ENCODE peak calls at places on chromosomes 16 and 17, in eight cellular contexts. G is activated effector memory CD4-positive, alpha-beta T cell treated with Interleukin-2 at 50 U/mL for 16 hours; M is fibroblast of mammary gland; F is amniotic epithelial cell; H is fibroblast of pulmonary artery; Z is heart left ventricle; O is T-helper 9 cell; T is GM13977. I is an unnamed sample.

GRCh38 chr17:79965806-79966205 is 69.9 kb downstream of the TBC1D16 start:
- DNase-seq in G (no peak), M (no peak), F (no peak), H (no peak), Z (no peak), O (no peak), T (no peak), I (no peak)

GRCh38 chr17:50848039-50848438 is 12.7 kb downstream of the WFIKKN2 start:
- DNase-seq in G (no peak), M (no peak), F (no peak), H (no peak), Z (no peak), O (no peak), T (no peak), I (no peak)

GRCh38 chr16:30786936-30787612 is at the start of gene ZNF629:
- DNase-seq in G (no peak), M (peak), F (peak), H (peak), Z (peak), O (no peak), T (no peak), I (no peak)

GRCh38 chr16:89187337-89188063 is 12.8 kb downstream of the SLC22A31 start:
- DNase-seq in G (no peak), M (peak), F (peak), H (peak), Z (peak), O (no peak), T (no peak), I (peak)

GRCh38 chr16:71572497-71573116 is 4.3 kb downstream of the TAT start:
- DNase-seq in G (no peak), M (no peak), F (no peak), H (no peak), Z (no peak), O (no peak), T (no peak), I (no peak)

GRCh38 chr17:76888661-76889060 is 20.5 kb downstream of the MGAT5B start:
- DNase-seq in G (no peak), M (no peak), F (no peak), H (no peak), Z (no peak), O (no peak), T (no peak), I (no peak)

GRCh38 chr16:24568392-24568791 is 29.0 kb downstream of the RBBP6 start:
- DNase-seq in G (no peak), M (peak), F (peak), H (peak), Z (no peak), O (no peak), T (no peak), I (no peak)

GRCh38 chr16:842631-843560 is 42.4 kb upstream of the GNG13 start:
- DNase-seq in G (no peak), M (no peak), F (no peak), H (no peak), Z (no peak), O (no peak), T (no peak), I (no peak)

GRCh38 chr17:40450175-40450574 is 6.9 kb downstream of the IGFBP4 start:
- DNase-seq in G (no peak), M (peak), F (peak), H (peak), Z (no peak), O (peak), T (peak), I (no peak)

GRCh38 chr16:63361032-63361624 is 1324.9 kb upstream of the CDH8 start:
- DNase-seq in G (no peak), M (peak), F (peak), H (peak), Z (no peak), O (no peak), T (peak), I (no peak)

GRCh38 chr16:57781349-57781740 is 20.9 kb downstream of the KIFC3 start:
- DNase-seq in G (no peak), M (no peak), F (no peak), H (no peak), Z (no peak), O (no peak), T (no peak), I (no peak)

GRCh38 chr17:83204230-83204725 is 124.9 kb downstream of the METRNL start:
- DNase-seq in G (no peak), M (no peak), F (no peak), H (no peak), Z (no peak), O (no peak), T (no peak), I (no peak)

GRCh38 chr16:27312580-27313421 is 973 bp upstream of the IL4R start:
- DNase-seq in G (no peak), M (no peak), F (no peak), H (no peak), Z (no peak), O (no peak), T (no peak), I (no peak)

GRCh38 chr17:65117384-65118035 is 19.7 kb upstream of the RGS9 start:
- DNase-seq in G (no peak), M (no peak), F (no peak), H (no peak), Z (no peak), O (no peak), T (no peak), I (no peak)

GRCh38 chr16:31696968-31697743 is 169.5 kb downstream of the AHSP start:
- DNase-seq in G (no peak), M (peak), F (peak), H (peak), Z (no peak), O (no peak), T (no peak), I (no peak)

GRCh38 chr17:10631048-10631700 is 25.9 kb downstream of the MYH3 start:
- DNase-seq in G (no peak), M (peak), F (peak), H (peak), Z (no peak), O (no peak), T (peak), I (no peak)

GRCh38 chr17:69690531-69690930 is 276.0 kb downstream of the MAP2K6 start:
- DNase-seq in G (no peak), M (no peak), F (no peak), H (peak), Z (no peak), O (no peak), T (no peak), I (no peak)

GRCh38 chr17:3740611-3741073 is 16.9 kb downstream of the HASPIN start:
- DNase-seq in G (peak), M (no peak), F (no peak), H (no peak), Z (no peak), O (peak), T (no peak), I (peak)

GRCh38 chr17:73069164-73069774 is 23.2 kb downstream of the SLC39A11 start:
- DNase-seq in G (no peak), M (no peak), F (no peak), H (no peak), Z (no peak), O (no peak), T (no peak), I (no peak)

GRCh38 chr17:73192219-73192893 is 499 bp upstream of the COG1 start:
- DNase-seq in G (peak), M (peak), F (peak), H (peak), Z (peak), O (peak), T (peak), I (peak)

GRCh38 chr16:51441331-51441730 is 290.3 kb upstream of the SALL1 start:
- DNase-seq in G (no peak), M (no peak), F (no peak), H (no peak), Z (no peak), O (no peak), T (no peak), I (no peak)

GRCh38 chr16:67459066-67459857 is 21.7 kb downstream of the ATP6V0D1 start:
- DNase-seq in G (no peak), M (no peak), F (no peak), H (no peak), Z (peak), O (no peak), T (no peak), I (no peak)

I was measured in central memory CD4-positive, alpha-beta T cell.